ENCODE peak calls at places on chromosomes 16 and 17, in five cellular contexts. W is cardiac muscle cell, N is brain microvascular endothelial cell, J is lower leg skin, H is left ventricle myocardium inferior. M is an unnamed sample.

GRCh38 chr16:80462902-80463301 is 77.9 kb upstream of the DYNLRB2 start:
- DNase-seq in W (no peak), N (no peak), J (no peak), H (no peak), M (no peak)

GRCh38 chr17:82839617-82840292 is at the start of gene ZNF750:
- DNase-seq in W (no peak), N (no peak), J (no peak), H (no peak), M (no peak)

GRCh38 chr16:29641561-29641960 is 21.5 kb upstream of the SPN start:
- DNase-seq in W (no peak), N (no peak), J (no peak), H (no peak), M (no peak)

GRCh38 chr16:86791287-86792074 is 213.1 kb downstream of the FOXL1 start:
- DNase-seq in W (no peak), N (no peak), J (no peak), H (no peak), M (no peak)

GRCh38 chr16:66425651-66426050 is 1.4 kb upstream of the BEAN1 start:
- DNase-seq in W (no peak), N (no peak), J (peak), H (no peak), M (no peak)

GRCh38 chr16:70396209-70396904 is 42.5 kb downstream of the ST3GAL2 start:
- DNase-seq in W (peak), N (no peak), J (no peak), H (no peak), M (peak)

GRCh38 chr17:31156326-31156725 is 61.5 kb downstream of the NF1 start:
- DNase-seq in W (no peak), N (peak), J (no peak), H (no peak), M (peak)

GRCh38 chr17:71639865-71640264 is 481.0 kb upstream of the SOX9 start:
- DNase-seq in W (no peak), N (no peak), J (no peak), H (no peak), M (no peak)

GRCh38 chr16:9408297-9408696 is 316.9 kb downstream of the HAPSTR1 start:
- DNase-seq in W (no peak), N (no peak), J (no peak), H (no peak), M (no peak)

GRCh38 chr17:83180996-83181481 is 101.6 kb downstream of the METRNL start:
- DNase-seq in W (no peak), N (no peak), J (peak), H (no peak), M (no peak)

GRCh38 chr17:34668206-34668605 is 88.8 kb downstream of the TMEM132E start:
- DNase-seq in W (no peak), N (no peak), J (peak), H (no peak), M (no peak)

GRCh38 chr17:34667656-34668055 is 88.3 kb downstream of the TMEM132E start:
- DNase-seq in W (no peak), N (no peak), J (peak), H (no peak), M (no peak)

GRCh38 chr17:34665150-34665802 is 85.9 kb downstream of the TMEM132E start:
- DNase-seq in W (no peak), N (no peak), J (no peak), H (no peak), M (no peak)

GRCh38 chr17:34663714-34664113 is 84.3 kb downstream of the TMEM132E start:
- DNase-seq in W (no peak), N (no peak), J (no peak), H (no peak), M (no peak)

DNA sequence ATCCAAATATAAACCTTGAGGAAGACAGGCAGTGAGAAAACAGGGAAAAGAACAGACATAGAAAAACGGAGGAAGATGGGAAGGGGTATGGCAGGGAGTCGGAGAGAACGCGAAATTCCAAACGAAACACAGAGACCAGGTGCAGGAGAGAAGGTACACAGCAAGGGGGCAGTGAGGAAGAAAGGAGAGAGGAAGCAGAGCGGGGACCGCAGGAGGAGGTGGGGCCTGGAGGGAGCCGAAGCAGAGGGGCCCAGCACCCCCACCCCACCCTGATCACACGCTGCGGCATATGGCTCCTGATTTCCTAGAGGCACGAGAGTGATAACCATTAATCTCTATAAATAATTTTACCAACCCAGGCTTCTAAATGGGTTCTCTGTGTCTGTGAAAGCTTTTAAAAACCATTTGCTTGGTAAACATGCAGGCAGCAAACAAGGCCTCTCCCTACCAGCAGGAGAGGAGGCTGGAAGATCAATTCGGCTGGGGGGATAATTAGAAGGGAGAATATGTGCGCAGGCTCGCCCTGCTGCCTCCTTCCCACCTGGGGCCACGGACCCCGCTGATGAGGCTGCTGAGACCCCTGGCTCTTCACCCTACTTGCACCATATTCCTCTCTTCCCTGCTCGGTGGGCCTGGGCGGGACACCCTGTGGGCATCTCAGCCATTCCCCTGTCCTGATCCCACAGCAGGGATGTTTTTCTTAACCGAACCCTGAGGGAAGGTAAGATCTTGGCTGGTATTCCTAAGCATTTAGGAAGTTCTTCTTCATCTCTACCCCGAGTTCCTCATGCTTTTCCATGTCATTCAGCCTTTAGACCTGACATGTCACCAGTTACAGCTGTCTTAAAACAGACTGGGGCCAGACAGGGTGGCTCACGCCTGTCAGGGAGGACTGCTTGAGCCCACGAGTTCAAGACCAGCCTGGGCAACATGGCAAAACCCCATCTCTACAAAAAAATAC is 86.7 kb downstream of the TMEM132E start:
- DNase-seq in W (no peak), N (no peak), J (peak), H (no peak), M (no peak)
- TF ChIP-seq CTCF in W (no peak), N (no peak), J (no peak), H (no peak), M (no peak)

DNA sequence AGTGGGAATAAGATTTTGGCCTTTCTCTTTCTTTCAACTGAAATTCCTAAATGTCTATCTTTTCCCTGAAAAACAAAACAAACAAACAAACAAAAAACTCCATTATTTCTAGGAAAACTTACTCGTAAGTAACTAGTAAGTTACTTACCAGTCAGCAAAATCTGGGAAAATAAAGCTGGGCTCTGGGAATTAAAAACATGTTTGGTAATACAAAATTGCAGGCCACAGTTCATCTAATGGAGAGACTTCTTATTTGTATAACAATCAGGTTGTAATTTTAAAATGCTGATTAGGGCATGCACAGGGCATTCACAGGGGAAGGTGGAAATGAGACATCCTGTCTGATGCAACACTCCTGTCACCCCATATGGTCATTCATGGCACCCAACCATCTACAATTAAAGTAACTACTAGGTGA is 3.8 kb upstream of the WIPI1 start:
- DNase-seq in W (no peak), N (no peak), J (no peak), H (no peak), M (peak)
- H3K4me3 ChIP-seq in W (no peak), N (no peak), J (no peak), H (no peak), M (no peak)

DNA sequence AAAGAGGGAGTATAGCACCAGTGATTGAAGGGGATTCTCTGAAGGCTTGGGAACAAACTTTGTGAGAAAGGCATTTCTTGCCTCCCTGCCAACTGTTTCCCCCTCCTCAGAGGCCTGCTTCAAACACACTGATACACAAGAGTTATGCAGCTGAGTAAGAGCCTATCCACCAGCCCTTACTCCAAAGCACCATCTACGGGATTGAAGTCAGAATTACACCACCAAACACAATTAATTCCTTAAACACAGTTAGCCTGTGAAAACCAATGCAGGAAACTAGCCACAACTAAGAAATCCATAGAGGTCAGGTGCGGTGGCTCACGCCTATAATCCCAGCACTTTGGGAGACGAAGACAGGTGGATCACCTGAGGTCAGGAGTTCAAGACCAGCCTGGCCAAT is 138.3 kb downstream of the SHCBP1 start:
- DNase-seq in W (no peak), N (no peak), J (no peak), H (no peak), M (no peak)
- TF ChIP-seq CTCF in W (no peak), N (no peak), J (no peak), H (no peak), M (no peak)

GRCh38 chr16:32116080-32116479 is 137.0 kb upstream of the TP53TG3D start:
- DNase-seq in W (no peak), N (no peak), J (no peak), H (peak), M (no peak)
- H3K4me3 ChIP-seq in W (no peak), N (peak), J (peak), H (peak), M (peak)

GRCh38 chr17:15236281-15237105 is 28.6 kb downstream of the PMP22 start:
- DNase-seq in W (no peak), N (no peak), J (no peak), H (no peak), M (no peak)
- TF ChIP-seq CTCF in W (no peak), N (no peak), J (no peak), H (no peak), M (no peak)

GRCh38 chr16:88767546-88767945 is 17.5 kb downstream of the PIEZO1 start:
- DNase-seq in W (no peak), N (no peak), J (no peak), H (no peak), M (no peak)

GRCh38 chr16:88770459-88771293 is 14.3 kb downstream of the PIEZO1 start:
- DNase-seq in W (peak), N (peak), J (no peak), H (peak), M (no peak)

GRCh38 chr16:88771294-88771772 is 13.7 kb downstream of the PIEZO1 start:
- DNase-seq in W (no peak), N (no peak), J (no peak), H (no peak), M (no peak)

GRCh38 chr16:88768041-88768876 is 16.8 kb downstream of the PIEZO1 start:
- DNase-seq in W (peak), N (no peak), J (no peak), H (no peak), M (peak)

DNA sequence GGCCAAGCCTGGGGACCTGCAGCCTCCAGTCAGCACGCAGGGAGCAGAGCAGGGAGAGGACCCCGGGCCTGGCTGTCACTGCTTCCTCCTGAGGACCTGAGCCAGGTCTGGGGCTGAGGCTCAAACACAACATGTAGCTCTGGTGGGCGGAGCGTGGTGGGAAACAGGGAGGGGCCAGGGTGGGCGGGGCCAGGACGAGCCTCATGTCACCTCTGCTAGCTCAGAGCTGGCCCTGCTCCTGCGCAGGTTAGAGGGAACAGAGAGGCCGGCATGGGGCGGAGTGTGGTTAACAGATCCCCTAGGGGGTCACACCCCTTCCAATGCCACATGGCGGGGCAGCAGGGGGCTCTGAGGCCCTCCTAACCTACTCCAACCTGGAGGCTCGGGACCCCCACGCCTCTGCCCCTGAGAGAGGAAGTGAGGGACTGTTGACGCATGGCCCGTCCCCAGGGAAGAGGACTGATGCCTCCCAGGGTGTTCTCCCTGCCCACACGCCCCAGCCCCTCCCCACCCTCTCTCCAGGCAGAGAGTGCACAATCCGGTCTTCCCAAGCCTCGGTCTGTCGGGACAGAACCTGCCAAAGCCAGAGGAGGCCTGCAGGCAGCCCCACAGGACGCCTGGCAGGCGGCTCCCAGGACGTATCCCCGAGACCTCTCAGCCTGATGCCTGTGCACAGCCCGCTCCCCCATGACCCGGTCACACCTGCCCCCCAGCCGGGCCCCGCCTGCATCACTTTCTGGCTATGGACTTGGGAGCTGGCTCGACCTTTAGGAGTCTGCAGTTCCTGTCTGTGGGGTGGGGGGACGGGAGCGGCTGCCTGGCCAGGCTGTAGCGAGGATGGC is 15.2 kb downstream of the PIEZO1 start:
- DNase-seq in W (peak), N (no peak), J (no peak), H (no peak), M (no peak)
- H3K4me3 ChIP-seq in W (no peak), N (no peak), J (no peak), H (peak), M (no peak)

DNA sequence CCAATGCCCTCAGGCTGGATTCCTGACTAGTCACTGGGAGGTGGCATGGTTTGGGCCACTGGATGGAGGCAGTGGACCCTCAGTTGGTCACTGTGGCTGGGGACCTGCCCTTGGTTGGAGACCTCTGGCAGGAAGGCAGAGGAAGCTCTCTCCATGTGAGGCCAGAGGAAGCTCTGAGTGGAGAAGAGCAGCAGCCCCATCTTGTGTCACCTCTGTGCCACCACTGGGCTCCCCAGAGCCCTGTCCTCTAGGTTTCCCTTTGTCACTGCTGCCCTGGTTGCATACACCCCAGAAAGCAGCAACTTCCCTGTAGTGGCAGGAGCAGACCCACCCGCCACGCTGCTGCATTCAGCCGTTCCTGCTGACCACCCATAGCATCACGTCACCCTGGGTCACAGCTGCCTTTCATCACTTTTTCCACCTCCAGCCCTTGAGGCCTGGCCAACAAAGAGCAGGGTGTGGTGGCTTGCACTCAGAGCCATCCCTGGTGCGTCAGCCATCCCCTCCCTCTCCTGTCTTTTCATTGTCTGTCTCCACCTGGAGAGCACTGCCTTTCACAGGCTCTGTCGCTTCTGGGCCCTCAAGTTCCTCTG is 11.9 kb downstream of the CTRL start:
- DNase-seq in W (no peak), N (no peak), J (no peak), H (no peak), M (no peak)
- TF ChIP-seq CTCF in W (no peak), N (no peak), J (no peak), H (peak), M (no peak)

GRCh38 chr16:15950869-15951268 is 1.5 kb downstream of the ABCC1 start:
- DNase-seq in W (no peak), N (no peak), J (no peak), H (no peak), M (no peak)

GRCh38 chr16:15953477-15953876 is 4.1 kb downstream of the ABCC1 start:
- DNase-seq in W (no peak), N (no peak), J (no peak), H (no peak), M (no peak)

GRCh38 chr16:15953929-15954813 is 4.8 kb downstream of the ABCC1 start:
- DNase-seq in W (no peak), N (no peak), J (no peak), H (no peak), M (no peak)

GRCh38 chr16:15951852-15952251 is 2.4 kb downstream of the ABCC1 start:
- DNase-seq in W (no peak), N (no peak), J (no peak), H (no peak), M (no peak)

GRCh38 chr16:15952265-15952711 is 2.9 kb downstream of the ABCC1 start:
- DNase-seq in W (peak), N (no peak), J (no peak), H (no peak), M (no peak)
- H3K4me3 ChIP-seq in W (no peak), N (no peak), J (no peak), H (no peak), M (no peak)

GRCh38 chr17:58320570-58321323 is 7.8 kb downstream of the TSPOAP1 start:
- DNase-seq in W (no peak), N (no peak), J (no peak), H (no peak), M (no peak)

GRCh38 chr17:58318065-58318481 is 10.5 kb downstream of the TSPOAP1 start:
- DNase-seq in W (no peak), N (no peak), J (peak), H (no peak), M (no peak)

GRCh38 chr17:58320163-58320558 is 8.4 kb downstream of the TSPOAP1 start:
- DNase-seq in W (no peak), N (no peak), J (no peak), H (no peak), M (no peak)

GRCh38 chr17:58318627-58319180 is 9.9 kb downstream of the TSPOAP1 start:
- DNase-seq in W (no peak), N (no peak), J (no peak), H (no peak), M (no peak)

DNA sequence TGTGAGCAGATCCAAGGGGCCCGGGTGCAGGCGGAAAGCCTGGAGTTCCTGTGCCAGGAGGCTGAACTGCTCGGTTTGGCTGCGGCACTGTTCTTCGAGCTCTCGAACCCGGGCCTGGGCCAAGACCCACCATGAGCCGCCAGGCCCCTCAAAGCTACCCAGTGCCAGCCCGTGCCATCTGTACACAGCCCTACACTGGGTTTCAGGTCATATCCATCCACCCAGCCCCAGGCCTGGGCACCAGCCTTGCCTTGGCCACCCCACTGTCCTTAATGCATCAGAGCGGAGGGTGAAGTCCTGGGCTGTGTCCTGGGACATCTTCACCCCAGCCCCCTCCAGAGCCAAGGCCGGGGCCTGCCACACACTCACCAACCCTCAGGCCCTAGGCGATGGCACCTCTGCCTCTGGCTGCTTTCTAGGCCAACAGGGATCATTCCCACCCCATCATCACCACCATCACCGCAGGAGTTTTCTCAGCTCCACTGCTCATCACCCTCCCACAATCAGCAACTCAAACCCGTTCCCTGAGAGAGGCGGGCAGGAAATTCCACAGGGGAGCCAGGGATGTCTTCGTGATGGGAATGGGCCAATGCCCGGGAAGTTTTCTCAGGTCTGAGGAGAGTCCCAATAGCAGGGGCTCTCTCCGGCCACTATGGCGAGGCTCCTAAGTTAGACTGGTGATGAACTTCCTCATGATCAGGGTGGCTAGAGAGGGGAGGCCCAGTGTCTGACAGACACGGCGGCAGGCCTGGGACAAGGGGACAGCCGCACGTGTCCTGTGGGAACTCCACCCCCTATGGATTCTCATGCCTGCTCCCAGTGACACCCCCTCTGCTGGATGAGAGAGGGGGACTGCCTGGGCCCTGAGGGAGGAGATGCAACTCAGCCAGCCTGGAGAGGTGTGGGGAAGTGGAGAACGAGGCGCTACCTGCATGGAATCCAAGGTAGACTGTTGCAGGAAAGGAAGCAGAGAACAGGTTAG is 9.1 kb downstream of the TSPOAP1 start:
- DNase-seq in W (no peak), N (no peak), J (no peak), H (peak), M (no peak)
- TF ChIP-seq CTCF in W (no peak), N (no peak), J (no peak), H (no peak), M (no peak)

M was measured in AG10803.